ENCODE peak calls at places on chromosome 12, in seven cellular contexts. P is gastrocnemius medialis, K is left lung, M is MM.1S, Z is K562, Y is adrenal gland, B is thyroid gland. N is an unnamed sample.

GRCh38 chr12:67726868-67727267 is 78.3 kb downstream of the DYRK2 start:
- DNase-seq in M (no peak), K (no peak), B (no peak), P (no peak), Z (no peak), Y (no peak), N (no peak)

GRCh38 chr12:26648584-26648983 is 184.4 kb downstream of the ITPR2 start:
- DNase-seq in Z (no peak), M (no peak), B (no peak), P (no peak), Y (no peak), K (no peak), N (no peak)

GRCh38 chr12:77122661-77123060 is 57.3 kb upstream of the E2F7 start:
- DNase-seq in M (no peak), P (no peak), B (no peak), Z (no peak), K (no peak), Y (no peak), N (no peak)

GRCh38 chr12:101781834-101782543 is 42.7 kb upstream of the SYCP3 start:
- DNase-seq in P (no peak), K (no peak), Z (no peak), B (no peak), Y (no peak), M (no peak), N (no peak)

GRCh38 chr12:103578926-103579325 is 8.1 kb upstream of the STAB2 start:
- DNase-seq in Y (no peak), B (no peak), K (no peak), M (no peak), Z (no peak), P (no peak), N (no peak)

GRCh38 chr12:132159555-132160003 is 15.3 kb downstream of the NOC4L start:
- DNase-seq in B (no peak), M (no peak), P (no peak), K (no peak), Y (no peak), Z (no peak), N (no peak)

GRCh38 chr12:131101006-131101405 is 147.3 kb downstream of the ADGRD1 start:
- DNase-seq in M (no peak), B (no peak), Y (peak; percentile 24), P (no peak), K (peak; percentile 10), Z (no peak), N (no peak)

GRCh38 chr12:3468329-3468728 is 22.7 kb upstream of the PRMT8 start:
- DNase-seq in K (no peak), Y (no peak), M (no peak), B (no peak), P (no peak), Z (no peak), N (no peak)

GRCh38 chr12:115023279-115023678 is 339.3 kb upstream of the TBX3 start:
- DNase-seq in P (no peak), K (no peak), M (no peak), Z (no peak), Y (peak; percentile 82), B (no peak), N (peak; percentile 51)

DNA sequence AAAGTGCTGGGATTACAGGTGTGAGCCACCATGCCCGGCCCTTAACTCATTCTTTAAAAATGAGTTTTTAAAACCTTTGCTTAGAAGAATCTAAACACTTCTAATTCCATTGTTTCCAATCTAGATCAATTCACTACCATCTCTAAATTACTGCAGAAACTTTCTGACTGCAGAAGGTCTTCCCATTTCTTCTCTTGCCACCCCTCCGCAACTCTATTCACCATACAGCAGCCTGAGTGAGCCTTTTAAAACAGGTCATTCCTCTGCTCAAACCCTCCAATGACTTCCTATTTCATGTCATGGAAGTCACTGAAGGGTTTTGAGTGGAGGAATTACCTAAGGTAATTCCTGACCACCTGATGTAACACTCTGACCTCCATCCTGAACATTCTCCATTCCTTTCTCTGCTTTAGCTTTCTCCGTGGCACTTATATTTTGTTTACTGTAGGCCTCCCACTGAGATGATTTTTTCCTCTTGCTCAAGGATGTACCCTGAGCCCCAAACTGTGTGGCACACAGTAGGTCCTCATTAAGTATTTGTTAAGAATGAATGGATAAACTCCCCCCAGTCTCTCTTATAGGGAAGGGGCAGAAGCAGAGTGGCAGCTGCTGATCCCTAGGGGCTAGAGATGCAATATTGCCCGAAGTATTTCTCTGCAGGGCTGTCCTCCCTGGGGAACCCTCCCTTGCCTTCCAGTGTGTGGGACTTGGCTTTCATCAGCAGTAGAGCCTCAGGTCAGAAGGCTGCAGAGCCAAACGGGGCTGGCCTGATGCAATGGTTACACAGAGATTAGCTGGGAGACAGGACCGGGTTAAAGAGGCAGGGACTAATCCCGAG is 1.2 kb downstream of the DDIT3 start:
- DNase-seq in P (no peak), M (peak; percentile 9), Y (peak; percentile 81), Z (no peak), K (no peak), B (peak; percentile 18), N (peak; percentile 59)
- H3K4me1 ChIP-seq in P (peaks cover 47% of the 10 kb centered on the region), M (peaks cover 23% of the 10 kb centered on the region), Y (peaks cover 50% of the 10 kb centered on the region), Z (peaks cover 37% of the 10 kb centered on the region), K (peaks cover 35% of the 10 kb centered on the region), B (peaks cover 42% of the 10 kb centered on the region), N (peaks cover 15% of the 10 kb centered on the region)

DNA sequence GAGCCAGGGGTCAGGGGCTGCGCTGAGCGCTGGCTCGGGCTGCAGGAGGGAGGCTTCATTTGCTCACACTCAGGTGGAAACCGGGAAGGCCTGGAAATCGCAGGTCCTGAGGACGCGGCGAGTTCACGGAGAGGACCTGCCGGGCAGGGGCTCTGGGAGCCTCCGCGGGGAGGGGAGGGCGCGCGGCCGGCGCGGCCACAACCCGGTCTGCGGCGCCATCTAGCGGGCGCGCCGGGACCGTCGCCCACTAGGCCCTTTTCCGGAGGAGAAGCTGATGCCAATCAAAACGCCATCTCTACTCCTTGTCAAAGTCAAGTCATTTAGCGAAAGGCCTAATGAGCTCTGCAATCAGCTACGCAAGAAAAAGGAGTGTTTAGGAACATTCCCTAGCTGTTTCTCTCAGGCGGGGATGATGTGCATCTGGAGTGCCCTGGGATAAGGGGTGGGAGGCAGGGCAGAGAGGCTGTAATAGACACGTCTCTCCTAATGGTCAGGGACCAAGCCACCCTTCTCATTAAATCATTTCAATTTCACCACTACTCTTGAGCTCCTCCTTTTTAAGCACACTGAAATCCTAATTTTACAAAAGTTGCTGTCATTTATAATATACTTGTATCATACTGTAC is 885.8 kb upstream of the TMEM132C start:
- DNase-seq in Z (peak; percentile 83), Y (no peak), M (peak; percentile 44), B (peak; percentile 39), P (no peak), K (no peak), N (no peak)
- TF ChIP-seq CTCF in Z (peak; percentile 88), Y (peak; percentile 63), M (peak; percentile 71), B (peak; percentile 78), P (peak; percentile 39), K (peak; percentile 69), N (no peak)

GRCh38 chr12:100718212-100718611 is 76.4 kb upstream of the ANO4 start:
- DNase-seq in Y (no peak), Z (no peak), M (no peak), P (no peak), B (no peak), K (no peak), N (no peak)

GRCh38 chr12:100720016-100720654 is 74.4 kb upstream of the ANO4 start:
- DNase-seq in M (peak; percentile 60), Z (no peak), K (no peak), B (no peak), Y (no peak), P (no peak), N (no peak)

GRCh38 chr12:100717733-100718067 is 76.9 kb upstream of the ANO4 start:
- DNase-seq in P (no peak), B (no peak), K (no peak), M (no peak), Z (no peak), Y (no peak), N (peak; percentile 10)

GRCh38 chr12:100724071-100724470 is 70.5 kb upstream of the ANO4 start:
- DNase-seq in Z (no peak), Y (no peak), K (no peak), P (no peak), B (no peak), M (no peak), N (no peak)

GRCh38 chr12:100721193-100721592 is 73.4 kb upstream of the ANO4 start:
- DNase-seq in Y (no peak), K (no peak), M (no peak), Z (no peak), B (no peak), P (no peak), N (no peak)
- H3K27ac ChIP-seq in Y (no peak overlapping the region), K (no peak overlapping the region), M (no peak overlapping the region), Z (no peak overlapping the region), B (no peak overlapping the region), P (no peak overlapping the region), N (no peak overlapping the region)

DNA sequence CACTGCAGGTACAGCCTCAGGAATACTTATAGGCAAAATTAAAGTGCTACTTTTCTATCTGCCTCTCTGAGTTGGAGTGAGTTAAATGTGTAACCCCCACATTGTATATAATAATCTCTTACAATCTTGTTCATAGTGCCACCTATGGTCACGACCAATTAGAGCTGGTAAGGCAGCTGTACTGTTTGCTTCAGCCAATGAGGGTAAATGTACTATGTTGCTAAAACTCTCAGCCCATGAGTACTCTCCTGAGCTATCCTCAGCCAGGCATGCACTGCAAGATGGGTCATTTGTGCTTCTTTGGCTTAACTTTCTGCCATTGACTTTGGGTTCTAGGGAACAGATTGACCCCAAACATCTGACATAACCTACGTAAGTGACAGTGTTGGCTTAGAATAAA is 15.0 kb upstream of the MDM2 start:
- DNase-seq in Y (peak; percentile 62), B (peak; percentile 23), P (no peak), Z (peak; percentile 72), K (no peak), M (peak; percentile 58), N (no peak)
- H3K4me1 ChIP-seq in Y (peaks cover 10% of the 10 kb centered on the region), B (no peaks in the 10 kb centered on the region), P (no peaks in the 10 kb centered on the region), Z (peaks cover 4% of the 10 kb centered on the region), K (no peaks in the 10 kb centered on the region), M (peaks cover 6% of the 10 kb centered on the region), N (no peaks in the 10 kb centered on the region)

GRCh38 chr12:25320123-25321006 is 69.6 kb upstream of the KRAS start:
- DNase-seq in Y (no peak), K (no peak), B (no peak), M (no peak), P (no peak), Z (no peak), N (no peak)

GRCh38 chr12:25322351-25322750 is 71.6 kb upstream of the KRAS start:
- DNase-seq in Z (no peak), K (no peak), B (no peak), Y (no peak), M (no peak), P (no peak), N (no peak)

GRCh38 chr12:25322918-25323773 is 72.4 kb upstream of the KRAS start:
- DNase-seq in K (no peak), P (no peak), Z (no peak), B (no peak), Y (no peak), M (no peak), N (no peak)

GRCh38 chr12:25323774-25324086 is 73.0 kb upstream of the KRAS start:
- DNase-seq in K (no peak), Z (no peak), Y (no peak), P (no peak), B (no peak), M (peak; percentile 76), N (no peak)

GRCh38 chr12:25321772-25322171 is 71.0 kb upstream of the KRAS start:
- DNase-seq in Z (no peak), M (no peak), K (no peak), P (no peak), Y (no peak), B (no peak), N (no peak)
- TF ChIP-seq CTCF in Z (no peak), M (no peak), K (no peak), P (no peak), Y (no peak), B (no peak), N (no peak)